ENCODE peak calls at places on chromosomes 7 and 10, in four cellular contexts. W, Y, O and K are unnamed samples. For H3K9me3, the result is how much of the 10 kb centered on the place peaks cover.

GRCh38 chr7:127393370-127394058 is 1.0 kb upstream of the ZNF800 start:
- DNase-seq in W (no peak), Y (no peak), O (peak), K (peak)

GRCh38 chr7:101164071-101164840 is 1.1 kb downstream of the VGF start:
- DNase-seq in W (no peak), Y (no peak), O (no peak), K (peak)

GRCh38 chr7:148485618-148486017 is 104.9 kb upstream of the C7orf33 start:
- DNase-seq in W (no peak), Y (no peak), O (no peak), K (no peak)

GRCh38 chr7:11471255-11471654 is 360.7 kb downstream of the THSD7A start:
- DNase-seq in W (no peak), Y (no peak), O (no peak), K (no peak)

GRCh38 chr10:66627156-66627555 is 298.7 kb upstream of the LRRTM3 start:
- DNase-seq in W (peak), Y (no peak), O (no peak), K (no peak)

GRCh38 chr7:4103352-4104091 is 578.6 kb upstream of the FOXK1 start:
- DNase-seq in W (peak), Y (no peak), O (no peak), K (no peak)

GRCh38 chr10:80199828-80200227 is 5.5 kb downstream of the ANXA11 start:
- DNase-seq in W (no peak), Y (peak), O (peak), K (no peak)

GRCh38 chr7:95045236-95045923 is 138.0 kb downstream of the PPP1R9A start:
- DNase-seq in W (no peak), Y (no peak), O (no peak), K (no peak)

GRCh38 chr10:107653832-107654287 is 489.4 kb upstream of the SORCS1 start:
- DNase-seq in W (no peak), Y (no peak), O (no peak), K (no peak)

GRCh38 chr10:101901340-101901739 is 57.7 kb upstream of the KCNIP2 start:
- DNase-seq in W (no peak), Y (no peak), O (no peak), K (no peak)

GRCh38 chr10:51685768-51686167 is 13.6 kb downstream of the CSTF2T start:
- DNase-seq in W (no peak), Y (no peak), O (no peak), K (no peak)

GRCh38 chr7:148547946-148548345 is 42.6 kb upstream of the C7orf33 start:
- DNase-seq in W (no peak), Y (no peak), O (no peak), K (no peak)

GRCh38 chr10:24238527-24239247 is 29.7 kb downstream of the KIAA1217 start:
- DNase-seq in W (no peak), Y (no peak), O (no peak), K (no peak)

GRCh38 chr10:72342911-72343310 is 11.8 kb downstream of the DNAJB12 start:
- DNase-seq in W (no peak), Y (no peak), O (no peak), K (no peak)

GRCh38 chr7:34042406-34042805 is 137.1 kb downstream of the BMPER start:
- DNase-seq in W (no peak), Y (no peak), O (no peak), K (no peak)

GRCh38 chr7:84123903-84124573 is 70.6 kb downstream of the SEMA3A start:
- DNase-seq in W (no peak), Y (no peak), O (no peak), K (no peak)

GRCh38 chr10:42367532-42368230 is 270.7 kb downstream of the ZNF33B start:
- DNase-seq in W (no peak), Y (peak), O (peak), K (peak)

GRCh38 chr7:39509441-39509840 is 56.8 kb upstream of the YAE1 start:
- DNase-seq in W (no peak), Y (no peak), O (no peak), K (no peak)

GRCh38 chr10:124517931-124518330 is 56.3 kb downstream of the LHPP start:
- DNase-seq in W (no peak), Y (no peak), O (peak), K (no peak)

GRCh38 chr7:137882261-137882668 is 35.5 kb upstream of the DGKI start:
- DNase-seq in W (peak), Y (no peak), O (no peak), K (no peak)

GRCh38 chr7:75536940-75537538 is 44.9 kb downstream of the SPDYE5 start:
- DNase-seq in W (no peak), Y (no peak), O (no peak), K (no peak)

GRCh38 chr10:69911571-69912528 is 110.1 kb downstream of the COL13A1 start:
- DNase-seq in W (no peak), Y (peak), O (no peak), K (no peak)

GRCh38 chr10:91313761-91314520 is 93.5 kb downstream of the PCGF5 start:
- DNase-seq in W (no peak), Y (no peak), O (no peak), K (no peak)

GRCh38 chr10:96918214-96919002 is 86.3 kb downstream of the LCOR start:
- DNase-seq in W (no peak), Y (no peak), O (no peak), K (no peak)

GRCh38 chr7:100367676-100368613 is 5.3 kb upstream of the PILRA start:
- DNase-seq in W (no peak), Y (no peak), O (no peak), K (no peak)

GRCh38 chr10:13528875-13529713 is at the start of gene BEND7:
- DNase-seq in W (no peak), Y (no peak), O (peak), K (peak)

GRCh38 chr7:34061175-34061574 is 155.8 kb downstream of the BMPER start:
- DNase-seq in W (no peak), Y (no peak), O (no peak), K (no peak)

GRCh38 chr10:119235381-119235780 is 28.0 kb downstream of the GRK5 start:
- DNase-seq in W (no peak), Y (no peak), O (peak), K (peak)

GRCh38 chr7:107046511-107047259 is 2.2 kb downstream of the PRKAR2B start:
- DNase-seq in W (no peak), Y (no peak), O (no peak), K (no peak)

GRCh38 chr10:31770307-31770902 is 158.2 kb downstream of the ARHGAP12 start:
- DNase-seq in W (no peak), Y (peak), O (no peak), K (peak)

GRCh38 chr10:31999261-31999660 is 57.0 kb downstream of the KIF5B start:
- DNase-seq in W (no peak), Y (no peak), O (no peak), K (no peak)

GRCh38 chr7:110775046-110775445 is 315.9 kb upstream of the LRRN3 start:
- DNase-seq in W (no peak), Y (no peak), O (no peak), K (no peak)

GRCh38 chr10:102799691-102800435 is 37.4 kb downstream of the CYP17A1 start:
- DNase-seq in W (no peak), Y (no peak), O (peak), K (no peak)

GRCh38 chr7:55546826-55547225 is 25.5 kb downstream of the VOPP1 start:
- DNase-seq in W (peak), Y (peak), O (peak), K (peak)

GRCh38 chr7:99473315-99473596 is 566 bp downstream of the ZNF789 start:
- DNase-seq in W (peak), Y (no peak), O (no peak), K (no peak)

GRCh38 chr10:3395487-3395886 is 222.9 kb upstream of the PITRM1 start:
- DNase-seq in W (no peak), Y (no peak), O (no peak), K (no peak)

GRCh38 chr10:16809074-16809718 is 8.0 kb downstream of the RSU1 start:
- DNase-seq in W (peak), Y (no peak), O (peak), K (peak)

GRCh38 chr7:106367018-106367420 is 82.2 kb upstream of the NAMPT start:
- DNase-seq in W (no peak), Y (no peak), O (no peak), K (no peak)

GRCh38 chr7:36154255-36155212 is 1.5 kb downstream of the EEPD1 start:
- DNase-seq in W (no peak), Y (no peak), O (peak), K (peak)

GRCh38 chr7:36155811-36156361 is 2.8 kb downstream of the EEPD1 start:
- DNase-seq in W (no peak), Y (peak), O (peak), K (peak)

GRCh38 chr7:36152756-36153570 is at the start of gene EEPD1:
- DNase-seq in W (peak), Y (peak), O (peak), K (peak)

GRCh38 chr7:36151921-36152755 is 916 bp upstream of the EEPD1 start:
- DNase-seq in W (no peak), Y (no peak), O (peak), K (no peak)

DNA sequence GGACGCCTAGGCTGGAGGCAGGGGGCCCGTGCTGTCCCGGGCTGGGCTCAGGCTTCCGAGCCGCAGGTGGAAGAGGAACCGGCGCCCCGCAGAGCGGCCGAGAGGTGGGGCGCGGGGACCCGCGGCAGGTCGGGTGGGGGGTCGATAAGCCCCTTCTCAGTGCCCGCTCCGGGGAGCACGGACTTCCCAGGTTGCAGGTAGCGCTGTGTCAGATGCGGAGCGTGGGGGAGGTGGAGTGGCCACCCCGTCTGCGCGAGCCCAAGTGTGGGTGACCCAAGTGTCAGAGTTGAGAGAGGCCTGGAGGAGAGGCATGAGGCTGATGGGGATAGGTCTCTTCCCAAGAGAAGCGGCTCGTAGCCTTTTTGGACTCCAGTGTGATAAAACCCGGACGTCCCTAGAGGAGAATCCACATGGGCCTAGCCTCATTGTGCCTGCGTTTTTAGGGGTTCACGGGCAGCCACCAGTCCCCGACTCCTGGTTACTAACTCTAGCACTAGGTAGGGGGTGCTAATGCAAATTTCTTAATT is 580 bp downstream of the EEPD1 start:
- DNase-seq in W (no peak), Y (peak), O (peak), K (no peak)
- H3K27ac ChIP-seq in W (peak), Y (peak), O (peak), K (peak)

DNA sequence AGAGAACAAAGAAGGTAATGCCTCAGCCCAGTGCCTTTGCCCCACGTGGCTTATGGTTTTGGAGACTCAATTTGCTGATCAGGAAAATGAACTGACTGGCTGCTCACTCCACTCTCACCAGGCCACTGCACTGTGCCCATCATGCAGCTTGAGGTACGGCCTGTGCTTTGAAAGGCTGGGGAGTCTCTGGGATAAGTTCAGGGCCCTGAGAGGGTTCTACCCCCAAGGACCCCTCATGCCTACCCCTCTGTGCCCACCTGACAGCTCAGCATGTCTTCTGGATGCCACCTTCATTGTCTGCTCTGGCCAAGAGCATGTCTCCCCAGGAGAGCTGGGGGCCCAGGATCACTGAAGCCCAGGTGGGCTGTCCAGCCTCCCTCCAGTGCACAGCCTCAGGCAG is 45.5 kb upstream of the ZNF722 start:
- DNase-seq in W (no peak), Y (no peak), O (no peak), K (no peak)
- H3K9me3 ChIP-seq in W (under half), Y (under half), O (under half), K (under half)

GRCh38 chr10:61987951-61988379 is 86.5 kb downstream of the ARID5B start:
- DNase-seq in W (no peak), Y (no peak), O (no peak), K (no peak)
- H3K27ac ChIP-seq in W (no peak), Y (peak), O (peak), K (no peak)

DNA sequence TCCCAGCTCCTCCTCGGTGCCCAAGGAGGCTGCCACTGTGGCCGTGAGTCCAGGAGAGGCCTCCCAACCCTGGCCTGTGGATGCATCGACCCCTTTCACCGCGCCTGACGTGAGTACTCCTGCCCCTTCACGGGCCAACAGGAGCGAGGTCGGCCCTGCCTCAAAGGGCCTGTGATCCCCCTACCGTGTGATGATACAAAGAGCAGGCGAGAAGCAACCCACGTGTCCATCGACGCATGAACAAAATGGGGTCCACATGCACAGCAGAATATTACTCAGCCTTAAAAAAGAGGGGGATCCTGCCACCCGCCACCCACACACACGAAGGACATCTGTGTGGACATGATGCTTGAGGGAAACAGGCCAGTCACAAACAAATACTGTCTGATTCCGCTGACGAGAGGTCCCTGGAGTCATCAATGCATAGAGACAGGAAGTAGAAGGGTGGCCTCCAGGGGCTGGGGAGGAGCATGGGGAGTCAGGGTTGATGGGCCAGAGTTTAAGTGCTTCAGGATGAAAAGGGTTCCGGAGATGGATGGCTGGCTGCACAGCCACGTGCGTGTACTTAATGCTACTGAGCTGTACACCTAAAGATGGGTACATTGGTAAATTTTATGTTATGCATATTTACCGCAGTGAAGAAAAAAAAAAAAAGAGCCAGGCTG is 151.9 kb downstream of the PRKAG2 start:
- DNase-seq in W (no peak), Y (no peak), O (no peak), K (no peak)
- H3K9me3 ChIP-seq in W (under half), Y (under half), O (under half), K (under half)